ENCODE peak calls at places on chromosomes 7 and 10, in five cellular contexts. R is colonic mucosa, H is SK-N-DZ, I is HEK293T, Z is lung. A is an unnamed sample.

GRCh38 chr10:121994429-121994881 is 5.5 kb downstream of the TACC2 start:
- DNase-seq in R (peak), I (no peak), H (peak), Z (no peak), A (no peak)

GRCh38 chr10:45004661-45005060 is 3.9 kb downstream of the ZNF22 start:
- DNase-seq in R (no peak), I (no peak), Z (no peak), H (no peak), A (no peak)

GRCh38 chr7:34848670-34849069 is 188.6 kb downstream of the DPY19L1 start:
- DNase-seq in I (no peak), R (no peak), Z (no peak), H (no peak), A (no peak)

GRCh38 chr7:47819054-47819920 is 129.0 kb downstream of the PKD1L1 start:
- DNase-seq in Z (peak), I (peak), H (peak), R (peak), A (no peak)

GRCh38 chr10:43140414-43140813 is 2.2 kb downstream of the CSGALNACT2 start:
- DNase-seq in H (no peak), Z (no peak), I (no peak), R (no peak), A (no peak)

GRCh38 chr10:120459185-120459584 is 2.2 kb downstream of the PLPP4 start:
- DNase-seq in I (no peak), R (no peak), H (no peak), Z (peak), A (no peak)

GRCh38 chr10:47159361-47160228 is 140.4 kb upstream of the GDF10 start:
- DNase-seq in Z (no peak), I (no peak), H (no peak), R (no peak), A (no peak)

GRCh38 chr7:108736266-108736891 is 166.7 kb downstream of the DNAJB9 start:
- DNase-seq in Z (no peak), R (no peak), H (no peak), I (no peak), A (no peak)

GRCh38 chr7:122802211-122802833 is 83.9 kb downstream of the CADPS2 start:
- DNase-seq in Z (no peak), I (no peak), H (no peak), R (no peak), A (no peak)

GRCh38 chr7:134289423-134289822 is 27.3 kb downstream of the SLC35B4 start:
- DNase-seq in H (no peak), Z (no peak), I (no peak), R (no peak), A (no peak)

GRCh38 chr10:24974978-24975377 is 22.6 kb upstream of the PRTFDC1 start:
- DNase-seq in H (no peak), I (no peak), R (no peak), Z (no peak), A (no peak)

GRCh38 chr7:15561840-15562239 is at the start of gene AGMO:
- DNase-seq in H (no peak), Z (no peak), I (no peak), R (peak), A (no peak)

GRCh38 chr7:7221602-7222038 is 39.3 kb downstream of the C1GALT1 start:
- DNase-seq in R (no peak), I (no peak), H (peak), Z (no peak), A (no peak)

GRCh38 chr10:14705548-14706234 is 69.0 kb downstream of the FAM107B start:
- DNase-seq in I (no peak), R (no peak), Z (no peak), H (no peak), A (no peak)

GRCh38 chr7:32890010-32890552 is 1.5 kb downstream of the KBTBD2 start:
- DNase-seq in I (no peak), Z (no peak), H (peak), R (no peak), A (no peak)

GRCh38 chr10:118768041-118768933 is 13.5 kb upstream of the CACUL1 start:
- DNase-seq in R (no peak), Z (no peak), I (no peak), H (no peak), A (no peak)

GRCh38 chr10:79223001-79223345 is 124.3 kb upstream of the PPIF start:
- DNase-seq in H (no peak), I (no peak), Z (no peak), R (no peak), A (no peak)

GRCh38 chr10:373015-373414 is 237.8 kb downstream of the ZMYND11 start:
- DNase-seq in I (no peak), H (no peak), Z (no peak), R (no peak), A (no peak)

GRCh38 chr7:32762894-32763293 is 128.7 kb downstream of the KBTBD2 start:
- DNase-seq in H (no peak), I (no peak), Z (no peak), R (no peak), A (no peak)

GRCh38 chr7:954330-955238 is at the start of gene ADAP1:
- DNase-seq in H (no peak), I (peak), R (peak), Z (no peak), A (peak)

GRCh38 chr7:124843336-124843735 is 77.7 kb upstream of the GPR37 start:
- DNase-seq in H (no peak), I (no peak), Z (no peak), R (no peak), A (no peak)

GRCh38 chr10:69425513-69426298 is 9.0 kb upstream of the TACR2 start:
- DNase-seq in H (no peak), R (peak), I (no peak), Z (no peak), A (peak)

GRCh38 chr10:64091889-64092288 is 570.7 kb downstream of the REEP3 start:
- DNase-seq in R (peak), Z (no peak), I (peak), H (peak), A (no peak)

GRCh38 chr7:44749992-44750391 is 1.3 kb downstream of the ZMIZ2 start:
- DNase-seq in H (no peak), R (no peak), I (no peak), Z (no peak), A (no peak)

A was measured in T-helper 17 cell.